ENCODE peak calls at places on chromosomes 3 and 15, in eight cellular contexts. G is cerebellum; I is activated CD4-positive, alpha-beta T cell treated with anti-CD3 and anti-CD28 coated beads for 1 hour; R is NCI-H345; D is SW480; U is EL; J is amniotic stem cell; E is HT1080. A is an unnamed sample.

GRCh38 chr15:84976746-84977345 is 4.8 kb upstream of the PDE8A start:
- DNase-seq in G (no peak), I (no peak), R (no peak), D (no peak), U (no peak), J (no peak), E (no peak), A (no peak)

GRCh38 chr3:36740822-36741221 is 23.5 kb downstream of the DCLK3 start:
- DNase-seq in G (no peak), I (no peak), R (no peak), D (no peak), U (no peak), J (no peak), E (no peak), A (no peak)

GRCh38 chr3:127173516-127174166 is 19.3 kb upstream of the PRR23E start:
- DNase-seq in G (no peak), I (no peak), R (no peak), D (no peak), U (no peak), J (no peak), E (no peak), A (no peak)

GRCh38 chr3:100737334-100737733 is 28.0 kb downstream of the TFG start:
- DNase-seq in G (no peak), I (no peak), R (no peak), D (peak; percentile 5), U (peak; percentile 29), J (no peak), E (peak; percentile 25), A (no peak)

GRCh38 chr3:111541911-111542483 is at the start of gene CD96:
- DNase-seq in G (no peak), I (peak; percentile 47), R (no peak), D (no peak), U (no peak), J (no peak), E (peak; percentile 59), A (no peak)

GRCh38 chr3:179332240-179332639 is 9.4 kb downstream of the ZNF639 start:
- DNase-seq in G (no peak), I (no peak), R (no peak), D (no peak), U (no peak), J (no peak), E (no peak), A (no peak)

GRCh38 chr3:54957711-54958110 is 29.9 kb upstream of the LRTM1 start:
- DNase-seq in G (no peak), I (no peak), R (peak; percentile 27), D (no peak), U (peak; percentile 22), J (no peak), E (peak; percentile 44), A (no peak)

GRCh38 chr15:96351801-96352593 is 21.5 kb downstream of the NR2F2 start:
- DNase-seq in G (no peak), I (no peak), R (no peak), D (no peak), U (no peak), J (no peak), E (no peak), A (no peak)

GRCh38 chr3:114649331-114649730 is 355.5 kb downstream of the TIGIT start:
- DNase-seq in G (no peak), I (no peak), R (no peak), D (peak; percentile 95), U (peak; percentile 66), J (no peak), E (peak; percentile 89), A (no peak)

GRCh38 chr3:53073553-53074365 is 27.9 kb upstream of the SFMBT1 start:
- DNase-seq in G (no peak), I (no peak), R (no peak), D (no peak), U (no peak), J (no peak), E (no peak), A (no peak)

GRCh38 chr15:94086360-94086759 is 145.0 kb upstream of the MCTP2 start:
- DNase-seq in G (no peak), I (no peak), R (no peak), D (no peak), U (no peak), J (no peak), E (no peak), A (no peak)

GRCh38 chr15:87362531-87362930 is 894.0 kb downstream of the NTRK3 start:
- DNase-seq in G (no peak), I (no peak), R (no peak), D (no peak), U (peak; percentile 25), J (no peak), E (peak; percentile 76), A (no peak)

GRCh38 chr3:165716592-165716991 is 120.6 kb downstream of the BCHE start:
- DNase-seq in G (no peak), I (no peak), R (no peak), D (no peak), U (no peak), J (no peak), E (no peak), A (no peak)

GRCh38 chr3:14415501-14415900 is 13.1 kb downstream of the SLC6A6 start:
- DNase-seq in G (no peak), I (no peak), R (no peak), D (no peak), U (peak; percentile 94), J (peak; percentile 81), E (peak; percentile 83), A (no peak)

GRCh38 chr3:36893137-36893557 is 51.7 kb downstream of the TRANK1 start:
- DNase-seq in G (no peak), I (no peak), R (no peak), D (no peak), U (peak; percentile 66), J (no peak), E (peak; percentile 77), A (peak; percentile 53)

GRCh38 chr15:39406485-39406884 is 174.4 kb upstream of the THBS1 start:
- DNase-seq in G (no peak), I (no peak), R (no peak), D (no peak), U (no peak), J (no peak), E (no peak), A (no peak)

GRCh38 chr3:111485086-111485485 is 56.9 kb upstream of the CD96 start:
- DNase-seq in G (no peak), I (no peak), R (no peak), D (no peak), U (no peak), J (no peak), E (no peak), A (no peak)

GRCh38 chr15:87118424-87118823 is 1038.8 kb downstream of the AGBL1 start:
- DNase-seq in G (no peak), I (no peak), R (no peak), D (no peak), U (no peak), J (no peak), E (no peak), A (no peak)

GRCh38 chr3:110307065-110307809 is 764.4 kb upstream of the NECTIN3 start:
- DNase-seq in G (no peak), I (no peak), R (no peak), D (no peak), U (peak; percentile 14), J (no peak), E (no peak), A (peak; percentile 50)

GRCh38 chr3:52722491-52722890 is 16.6 kb downstream of the SPCS1 start:
- DNase-seq in G (no peak), I (no peak), R (no peak), D (no peak), U (peak; percentile 10), J (no peak), E (no peak), A (no peak)

GRCh38 chr15:63945005-63945788 is 101.1 kb downstream of the DAPK2 start:
- DNase-seq in G (peak; percentile 60), I (peak; percentile 40), R (no peak), D (peak; percentile 28), U (peak; percentile 64), J (peak; percentile 15), E (peak; percentile 52), A (no peak)

GRCh38 chr3:88059380-88060160 is 515 bp downstream of the ZNF654 start:
- DNase-seq in G (peak; percentile 44), I (no peak), R (no peak), D (peak; percentile 59), U (no peak), J (no peak), E (no peak), A (no peak)

GRCh38 chr3:176987901-176988300 is 209.4 kb downstream of the TBL1XR1 start:
- DNase-seq in G (no peak), I (no peak), R (no peak), D (no peak), U (peak; percentile 29), J (no peak), E (peak; percentile 30), A (peak; percentile 41)

GRCh38 chr3:58608648-58609047 is 31.5 kb upstream of the FAM107A start:
- DNase-seq in G (peak; percentile 90), I (no peak), R (peak; percentile 3), D (no peak), U (no peak), J (no peak), E (no peak), A (no peak)

GRCh38 chr15:60573936-60574335 is 95.0 kb upstream of the ICE2 start:
- DNase-seq in G (no peak), I (no peak), R (no peak), D (no peak), U (no peak), J (no peak), E (no peak), A (no peak)

GRCh38 chr15:85897818-85898717 is 103.3 kb upstream of the KLHL25 start:
- DNase-seq in G (no peak), I (no peak), R (no peak), D (no peak), U (no peak), J (no peak), E (no peak), A (no peak)

GRCh38 chr3:133124511-133124910 is 86.3 kb downstream of the TMEM108 start:
- DNase-seq in G (peak; percentile 10), I (no peak), R (no peak), D (no peak), U (no peak), J (no peak), E (peak; percentile 17), A (no peak)

GRCh38 chr3:123158899-123159390 is 42.8 kb upstream of the SEC22A start:
- DNase-seq in G (no peak), I (no peak), R (no peak), D (no peak), U (no peak), J (no peak), E (no peak), A (no peak)

GRCh38 chr15:60035344-60035743 is 31.2 kb downstream of the FOXB1 start:
- DNase-seq in G (no peak), I (no peak), R (no peak), D (no peak), U (no peak), J (no peak), E (no peak), A (no peak)

GRCh38 chr3:157544501-157545139 is 41.4 kb upstream of the VEPH1 start:
- DNase-seq in G (no peak), I (no peak), R (no peak), D (no peak), U (peak; percentile 18), J (no peak), E (no peak), A (no peak)

GRCh38 chr3:108877906-108878305 is 55.3 kb downstream of the TRAT1 start:
- DNase-seq in G (no peak), I (no peak), R (no peak), D (no peak), U (no peak), J (no peak), E (peak; percentile 65), A (no peak)

GRCh38 chr3:114709102-114709501 is 415.3 kb downstream of the TIGIT start:
- DNase-seq in G (no peak), I (no peak), R (no peak), D (no peak), U (no peak), J (no peak), E (peak; percentile 28), A (peak; percentile 46)

GRCh38 chr3:59774613-59775012 is 724.8 kb upstream of the CFAP20DC start:
- DNase-seq in G (no peak), I (no peak), R (no peak), D (peak; percentile 26), U (peak; percentile 83), J (peak; percentile 10), E (peak; percentile 51), A (peak; percentile 66)

GRCh38 chr3:53084310-53085001 is 38.6 kb upstream of the SFMBT1 start:
- DNase-seq in G (peak; percentile 56), I (no peak), R (no peak), D (no peak), U (no peak), J (no peak), E (no peak), A (no peak)